ENCODE peak calls at places on chromosomes 3 and 15, in four cellular contexts. One of them, this sample, is unnamed.

GRCh38 chr3:197428117-197428761 is 127.5 kb downstream of the BDH1 start:
- DNase-seq in left ventricle myocardium superior: peak; percentile 61
- DNase-seq in NCI-H2171 treated with DMSO at 0.1 percent for 48 hours: no peak
- DNase-seq in adipocyte: peak; percentile 50
- DNase-seq in this sample: peak; percentile 81

GRCh38 chr3:107241217-107241616 is 136.0 kb upstream of the CCDC54 start:
- DNase-seq in left ventricle myocardium superior: peak; percentile 48
- DNase-seq in NCI-H2171 treated with DMSO at 0.1 percent for 48 hours: peak; percentile 56
- DNase-seq in adipocyte: peak; percentile 56
- DNase-seq in this sample: peak; percentile 31

GRCh38 chr3:149726716-149727407 is 25.4 kb downstream of the COMMD2 start:
- DNase-seq in left ventricle myocardium superior: no peak
- DNase-seq in NCI-H2171 treated with DMSO at 0.1 percent for 48 hours: no peak
- DNase-seq in adipocyte: peak; percentile 19
- DNase-seq in this sample: peak; percentile 36

GRCh38 chr3:120280566-120280965 is 4.5 kb downstream of the GPR156 start:
- DNase-seq in left ventricle myocardium superior: no peak
- DNase-seq in NCI-H2171 treated with DMSO at 0.1 percent for 48 hours: no peak
- DNase-seq in adipocyte: no peak
- DNase-seq in this sample: no peak

GRCh38 chr3:133933097-133934024 is 37.7 kb upstream of the RAB6B start:
- DNase-seq in left ventricle myocardium superior: no peak
- DNase-seq in NCI-H2171 treated with DMSO at 0.1 percent for 48 hours: no peak
- DNase-seq in adipocyte: no peak
- DNase-seq in this sample: no peak

GRCh38 chr3:100113728-100114412 is 431 bp downstream of the FILIP1L start:
- DNase-seq in left ventricle myocardium superior: no peak
- DNase-seq in NCI-H2171 treated with DMSO at 0.1 percent for 48 hours: no peak
- DNase-seq in adipocyte: no peak
- DNase-seq in this sample: no peak

GRCh38 chr15:65399001-65399706 is 21.4 kb upstream of the IGDCC3 start:
- DNase-seq in left ventricle myocardium superior: no peak
- DNase-seq in NCI-H2171 treated with DMSO at 0.1 percent for 48 hours: peak; percentile 24
- DNase-seq in adipocyte: no peak
- DNase-seq in this sample: no peak

GRCh38 chr3:196272826-196273225 is 14.7 kb downstream of the PCYT1A start:
- DNase-seq in left ventricle myocardium superior: peak; percentile 83
- DNase-seq in NCI-H2171 treated with DMSO at 0.1 percent for 48 hours: no peak
- DNase-seq in adipocyte: no peak
- DNase-seq in this sample: no peak

GRCh38 chr3:133874344-133874743 is 21.3 kb downstream of the RAB6B start:
- DNase-seq in left ventricle myocardium superior: no peak
- DNase-seq in NCI-H2171 treated with DMSO at 0.1 percent for 48 hours: no peak
- DNase-seq in adipocyte: no peak
- DNase-seq in this sample: no peak

GRCh38 chr3:66136597-66136996 is 84.2 kb upstream of the SLC25A26 start:
- DNase-seq in left ventricle myocardium superior: no peak
- DNase-seq in NCI-H2171 treated with DMSO at 0.1 percent for 48 hours: no peak
- DNase-seq in adipocyte: no peak
- DNase-seq in this sample: no peak

This sample was measured in EH.